ENCODE peak calls at places on chromosomes 11 and 22, in four cellular contexts. One of them, this sample, is unnamed.

GRCh38 chr11:62147545-62147944 is 23.7 kb downstream of the INCENP start:
- DNase-seq in midbrain: no peak
- DNase-seq in AG08395: no peak
- DNase-seq in HTR-8/SVneo: no peak
- DNase-seq in this sample: peak

GRCh38 chr11:47166368-47166767 is 10.3 kb downstream of the ARFGAP2 start:
- DNase-seq in AG08395: no peak
- DNase-seq in midbrain: no peak
- DNase-seq in HTR-8/SVneo: no peak
- DNase-seq in this sample: no peak

GRCh38 chr11:37881741-37882140 is 1283.7 kb upstream of the RAG2 start:
- DNase-seq in HTR-8/SVneo: no peak
- DNase-seq in AG08395: no peak
- DNase-seq in midbrain: no peak
- DNase-seq in this sample: no peak

GRCh38 chr22:44658371-44658953 is 43.5 kb upstream of the PRR5 start:
- DNase-seq in HTR-8/SVneo: no peak
- DNase-seq in AG08395: peak
- DNase-seq in midbrain: peak
- DNase-seq in this sample: no peak

GRCh38 chr11:74055938-74056337 is 47.1 kb upstream of the UCP3 start:
- DNase-seq in HTR-8/SVneo: peak
- DNase-seq in midbrain: no peak
- DNase-seq in AG08395: peak
- DNase-seq in this sample: no peak

GRCh38 chr11:134275534-134276395 is at the start of gene GLB1L3:
- DNase-seq in midbrain: peak
- DNase-seq in AG08395: peak
- DNase-seq in HTR-8/SVneo: no peak
- DNase-seq in this sample: no peak

GRCh38 chr22:37601540-37602442 is 6.8 kb upstream of the GGA1 start:
- DNase-seq in HTR-8/SVneo: peak
- DNase-seq in AG08395: peak
- DNase-seq in midbrain: no peak
- DNase-seq in this sample: no peak

GRCh38 chr11:77151804-77152513 is 23.9 kb downstream of the MYO7A start:
- DNase-seq in HTR-8/SVneo: no peak
- DNase-seq in AG08395: no peak
- DNase-seq in midbrain: no peak
- DNase-seq in this sample: no peak